ENCODE peak calls at places on chromosomes 1 and 21, in five cellular contexts. N is NCI-H226; Y is osteocyte; L is stimulated activated CD8-positive, alpha-beta memory T cell treated with anti-CD3 and anti-CD28 coated beads, Interleukin-4, amount 100 ng/mL, for 1 hour; W is HS-5. K is an unnamed sample.
A peak's percentile ranks its signal among the peaks of the same experiment; 100 is the strongest.

GRCh38 chr1:44924835-44925464 is 61.4 kb downstream of the EIF2B3 start:
- DNase-seq in N (peak; percentile 49), W (peak; percentile 84), Y (no peak), L (no peak), K (no peak)

GRCh38 chr1:187689137-187689536 is 860.4 kb downstream of the PLA2G4A start:
- DNase-seq in L (no peak), W (peak; percentile 39), Y (no peak), N (peak; percentile 86), K (no peak)

GRCh38 chr1:1543706-1544099 is 3.3 kb upstream of the TMEM240 start:
- DNase-seq in Y (no peak), L (no peak), W (no peak), N (no peak), K (no peak)

GRCh38 chr1:15459771-15460719 is 3.5 kb downstream of the CELA2A start:
- DNase-seq in L (no peak), W (no peak), N (no peak), Y (no peak), K (no peak)

GRCh38 chr21:14356771-14357170 is 26.2 kb downstream of the HSPA13 start:
- DNase-seq in W (no peak), L (no peak), Y (no peak), N (no peak), K (no peak)

GRCh38 chr1:201383647-201384405 is 6.3 kb upstream of the TNNT2 start:
- DNase-seq in W (peak; percentile 88), L (no peak), N (peak; percentile 85), Y (no peak), K (no peak)

GRCh38 chr1:34419662-34420061 is 243.0 kb downstream of the C1orf94 start:
- DNase-seq in N (no peak), L (no peak), Y (no peak), W (no peak), K (no peak)

GRCh38 chr21:32770514-32771133 is 931 bp downstream of the PAXBP1 start:
- DNase-seq in N (peak; percentile 2), L (no peak), W (no peak), Y (no peak), K (no peak)

GRCh38 chr1:192907545-192908243 is 98.9 kb downstream of the RGS2 start:
- DNase-seq in W (no peak), L (no peak), N (peak; percentile 45), Y (no peak), K (no peak)

GRCh38 chr1:76105269-76105850 is 30.8 kb downstream of the ST6GALNAC3 start:
- DNase-seq in Y (no peak), W (no peak), L (no peak), N (peak; percentile 53), K (no peak)

GRCh38 chr1:228786361-228787129 is 51.3 kb downstream of the RHOU start:
- DNase-seq in L (no peak), Y (no peak), N (no peak), W (no peak), K (no peak)

GRCh38 chr1:17215545-17215890 is 10.6 kb downstream of the PADI1 start:
- DNase-seq in N (no peak), W (no peak), Y (no peak), L (no peak), K (no peak)

GRCh38 chr1:21647431-21648373 is 21.5 kb downstream of the RAP1GAP start:
- DNase-seq in Y (peak; percentile 89), W (no peak), N (peak; percentile 84), L (no peak), K (no peak)

GRCh38 chr1:44472614-44473262 is 67.7 kb downstream of the RNF220 start:
- DNase-seq in W (no peak), Y (no peak), N (no peak), L (no peak), K (no peak)

GRCh38 chr21:37536616-37537278 is 170.2 kb downstream of the DYRK1A start:
- DNase-seq in Y (no peak), W (no peak), N (no peak), L (no peak), K (no peak)

GRCh38 chr1:155911156-155912055 is at the start of gene RIT1:
- DNase-seq in L (peak; percentile 73), N (peak; percentile 69), Y (peak; percentile 93), W (peak; percentile 50), K (peak; percentile 56)

GRCh38 chr1:75023005-75023404 is 111.2 kb upstream of the LHX8 start:
- DNase-seq in Y (no peak), N (no peak), W (no peak), L (no peak), K (no peak)

GRCh38 chr1:54965624-54966340 is 14.6 kb upstream of the TMEM61 start:
- DNase-seq in N (peak; percentile 76), W (peak; percentile 15), Y (no peak), L (no peak), K (no peak)

GRCh38 chr1:8281843-8282509 is 35.9 kb upstream of the SLC45A1 start:
- DNase-seq in L (no peak), Y (no peak), N (no peak), W (no peak), K (no peak)

GRCh38 chr1:232767381-232768074 is 37.7 kb upstream of the MAP10 start:
- DNase-seq in L (no peak), N (peak; percentile 53), Y (no peak), W (peak; percentile 46), K (peak; percentile 15)

GRCh38 chr1:84833198-84833597 is 59.8 kb downstream of the LPAR3 start:
- DNase-seq in N (no peak), W (no peak), Y (no peak), L (no peak), K (no peak)

GRCh38 chr1:93661829-93662474 is 19.7 kb downstream of the BCAR3 start:
- DNase-seq in N (peak; percentile 63), W (peak; percentile 62), Y (no peak), L (no peak), K (no peak)